ENCODE peak calls at places on chromosomes 16 and 17, in four cellular contexts. V is GM13977; K is CD4-positive, CD25-positive, alpha-beta regulatory T cell; S is left kidney. N is an unnamed sample.

GRCh38 chr16:66007717-66008116 is 358.8 kb upstream of the CDH5 start:
- DNase-seq in V (no peak), K (no peak), S (peak), N (no peak)

GRCh38 chr17:59381716-59382570 is 50.5 kb downstream of the YPEL2 start:
- DNase-seq in V (no peak), K (no peak), S (no peak), N (no peak)

GRCh38 chr17:60676758-60677307 is 818 bp upstream of the BCAS3 start:
- DNase-seq in V (no peak), K (no peak), S (no peak), N (no peak)

GRCh38 chr17:17077101-17077500 is 34.8 kb downstream of the MPRIP start:
- DNase-seq in V (no peak), K (no peak), S (no peak), N (no peak)

GRCh38 chr17:34760931-34761500 is 181.6 kb downstream of the TMEM132E start:
- DNase-seq in V (no peak), K (no peak), S (peak), N (no peak)

GRCh38 chr16:11350531-11351335 is 5.5 kb downstream of the RMI2 start:
- DNase-seq in V (no peak), K (no peak), S (peak), N (no peak)

GRCh38 chr17:57959929-57960328 is 4.7 kb upstream of the CUEDC1 start:
- DNase-seq in V (no peak), K (no peak), S (no peak), N (no peak)

GRCh38 chr16:72763927-72764628 is 283.9 kb downstream of the ZFHX3 start:
- DNase-seq in V (no peak), K (no peak), S (peak), N (no peak)

GRCh38 chr16:66365588-66365987 is 903 bp upstream of the CDH5 start:
- DNase-seq in V (no peak), K (no peak), S (no peak), N (no peak)

GRCh38 chr16:69619514-69619913 is 53.7 kb downstream of the NFAT5 start:
- DNase-seq in V (no peak), K (no peak), S (no peak), N (no peak)

GRCh38 chr17:57067162-57067561 is 17.9 kb upstream of the AKAP1 start:
- DNase-seq in V (no peak), K (no peak), S (no peak), N (no peak)

GRCh38 chr17:17823433-17824118 is 13.2 kb downstream of the SREBF1 start:
- DNase-seq in V (peak), K (peak), S (peak), N (peak)

GRCh38 chr16:56950051-56950450 is 11.7 kb upstream of the CETP start:
- DNase-seq in V (no peak), K (no peak), S (no peak), N (no peak)

GRCh38 chr17:19728114-19728495 is 11.7 kb upstream of the SLC47A2 start:
- DNase-seq in V (no peak), K (no peak), S (peak), N (no peak)

N was measured in central memory CD8-positive, alpha-beta T cell.